ENCODE peak calls at places on chromosome 22, in nine cellular contexts. One of them, this sample, is unnamed.

GRCh38 chr22:23236026-23236425 is 55.7 kb downstream of the BCR start:
- DNase-seq in CD8-positive, alpha-beta T cell: no peak
- DNase-seq in thoracic aorta: no peak
- DNase-seq in neural progenitor cell: no peak
- DNase-seq in sigmoid colon: no peak
- DNase-seq in astrocyte of the spinal cord: no peak
- DNase-seq in epithelial cell of esophagus: no peak
- DNase-seq in ovary: no peak
- DNase-seq in prostate gland: no peak
- DNase-seq in this sample: no peak

GRCh38 chr22:38383417-38383816 is 66.2 kb upstream of the CSNK1E start:
- DNase-seq in sigmoid colon: no peak
- DNase-seq in CD8-positive, alpha-beta T cell: no peak
- DNase-seq in ovary: no peak
- DNase-seq in thoracic aorta: no peak
- DNase-seq in prostate gland: no peak
- DNase-seq in epithelial cell of esophagus: no peak
- DNase-seq in neural progenitor cell: no peak
- DNase-seq in astrocyte of the spinal cord: no peak
- DNase-seq in this sample: no peak

GRCh38 chr22:29872145-29872893 is 10.7 kb upstream of the MTMR3 start:
- DNase-seq in prostate gland: no peak
- DNase-seq in astrocyte of the spinal cord: no peak
- DNase-seq in epithelial cell of esophagus: no peak
- DNase-seq in ovary: no peak
- DNase-seq in thoracic aorta: no peak
- DNase-seq in sigmoid colon: no peak
- DNase-seq in neural progenitor cell: no peak
- DNase-seq in CD8-positive, alpha-beta T cell: no peak
- DNase-seq in this sample: no peak

GRCh38 chr22:42932857-42933782 is 76.0 kb upstream of the ARFGAP3 start:
- DNase-seq in prostate gland: no peak
- DNase-seq in ovary: no peak
- DNase-seq in neural progenitor cell: no peak
- DNase-seq in astrocyte of the spinal cord: no peak
- DNase-seq in sigmoid colon: no peak
- DNase-seq in thoracic aorta: no peak
- DNase-seq in epithelial cell of esophagus: peak
- DNase-seq in CD8-positive, alpha-beta T cell: no peak
- DNase-seq in this sample: peak

GRCh38 chr22:28570697-28571373 is 108.8 kb downstream of the TTC28 start:
- DNase-seq in neural progenitor cell: no peak
- DNase-seq in sigmoid colon: no peak
- DNase-seq in epithelial cell of esophagus: no peak
- DNase-seq in thoracic aorta: no peak
- DNase-seq in astrocyte of the spinal cord: no peak
- DNase-seq in ovary: no peak
- DNase-seq in CD8-positive, alpha-beta T cell: no peak
- DNase-seq in prostate gland: no peak
- DNase-seq in this sample: no peak

GRCh38 chr22:24437820-24438328 is 10.5 kb downstream of the ADORA2A start:
- DNase-seq in sigmoid colon: no peak
- DNase-seq in prostate gland: no peak
- DNase-seq in ovary: no peak
- DNase-seq in astrocyte of the spinal cord: no peak
- DNase-seq in epithelial cell of esophagus: peak
- DNase-seq in CD8-positive, alpha-beta T cell: no peak
- DNase-seq in thoracic aorta: no peak
- DNase-seq in neural progenitor cell: no peak
- DNase-seq in this sample: no peak

GRCh38 chr22:49324527-49325491 is 502.9 kb downstream of the BRD1 start:
- DNase-seq in epithelial cell of esophagus: no peak
- DNase-seq in neural progenitor cell: no peak
- DNase-seq in CD8-positive, alpha-beta T cell: no peak
- DNase-seq in astrocyte of the spinal cord: no peak
- DNase-seq in ovary: no peak
- DNase-seq in sigmoid colon: no peak
- DNase-seq in prostate gland: no peak
- DNase-seq in thoracic aorta: no peak
- DNase-seq in this sample: no peak

GRCh38 chr22:39383841-39384625 is 15.5 kb upstream of the TAB1 start:
- DNase-seq in thoracic aorta: no peak
- DNase-seq in CD8-positive, alpha-beta T cell: no peak
- DNase-seq in prostate gland: no peak
- DNase-seq in neural progenitor cell: no peak
- DNase-seq in ovary: no peak
- DNase-seq in epithelial cell of esophagus: peak
- DNase-seq in sigmoid colon: no peak
- DNase-seq in astrocyte of the spinal cord: no peak
- DNase-seq in this sample: no peak

GRCh38 chr22:29396126-29396525 is 7.8 kb upstream of the AP1B1 start:
- DNase-seq in epithelial cell of esophagus: no peak
- DNase-seq in neural progenitor cell: no peak
- DNase-seq in CD8-positive, alpha-beta T cell: no peak
- DNase-seq in prostate gland: no peak
- DNase-seq in astrocyte of the spinal cord: no peak
- DNase-seq in thoracic aorta: no peak
- DNase-seq in sigmoid colon: peak
- DNase-seq in ovary: no peak
- DNase-seq in this sample: no peak

GRCh38 chr22:45629469-45630089 is 42.1 kb upstream of the ATXN10 start:
- DNase-seq in neural progenitor cell: no peak
- DNase-seq in prostate gland: no peak
- DNase-seq in sigmoid colon: no peak
- DNase-seq in astrocyte of the spinal cord: no peak
- DNase-seq in thoracic aorta: no peak
- DNase-seq in CD8-positive, alpha-beta T cell: no peak
- DNase-seq in ovary: no peak
- DNase-seq in epithelial cell of esophagus: no peak
- DNase-seq in this sample: no peak
- TF ChIP-seq CTCF in neural progenitor cell: no peak
- TF ChIP-seq CTCF in prostate gland: no peak
- TF ChIP-seq CTCF in sigmoid colon: no peak
- TF ChIP-seq CTCF in astrocyte of the spinal cord: no peak
- TF ChIP-seq CTCF in thoracic aorta: no peak
- TF ChIP-seq CTCF in CD8-positive, alpha-beta T cell: no peak
- TF ChIP-seq CTCF in ovary: no peak
- TF ChIP-seq CTCF in epithelial cell of esophagus: no peak
- TF ChIP-seq CTCF in this sample: no peak

GRCh38 chr22:37331034-37331428 is 48.7 kb downstream of the CYTH4 start:
- DNase-seq in neural progenitor cell: no peak
- DNase-seq in thoracic aorta: no peak
- DNase-seq in epithelial cell of esophagus: peak
- DNase-seq in ovary: no peak
- DNase-seq in astrocyte of the spinal cord: peak
- DNase-seq in prostate gland: no peak
- DNase-seq in CD8-positive, alpha-beta T cell: no peak
- DNase-seq in sigmoid colon: no peak
- DNase-seq in this sample: no peak

GRCh38 chr22:37329239-37330140 is 47.2 kb downstream of the CYTH4 start:
- DNase-seq in astrocyte of the spinal cord: no peak
- DNase-seq in prostate gland: no peak
- DNase-seq in epithelial cell of esophagus: peak
- DNase-seq in ovary: no peak
- DNase-seq in neural progenitor cell: peak
- DNase-seq in sigmoid colon: no peak
- DNase-seq in CD8-positive, alpha-beta T cell: no peak
- DNase-seq in thoracic aorta: no peak
- DNase-seq in this sample: no peak

GRCh38 chr22:37328017-37328416 is 45.7 kb downstream of the CYTH4 start:
- DNase-seq in astrocyte of the spinal cord: peak
- DNase-seq in sigmoid colon: no peak
- DNase-seq in epithelial cell of esophagus: peak
- DNase-seq in prostate gland: no peak
- DNase-seq in neural progenitor cell: no peak
- DNase-seq in thoracic aorta: no peak
- DNase-seq in ovary: no peak
- DNase-seq in CD8-positive, alpha-beta T cell: no peak
- DNase-seq in this sample: no peak

GRCh38 chr22:37331811-37332536 is 49.7 kb downstream of the CYTH4 start:
- DNase-seq in thoracic aorta: no peak
- DNase-seq in prostate gland: no peak
- DNase-seq in astrocyte of the spinal cord: no peak
- DNase-seq in CD8-positive, alpha-beta T cell: no peak
- DNase-seq in neural progenitor cell: no peak
- DNase-seq in epithelial cell of esophagus: no peak
- DNase-seq in ovary: no peak
- DNase-seq in sigmoid colon: no peak
- DNase-seq in this sample: no peak

GRCh38 chr22:37330200-37331033 is 48.1 kb downstream of the CYTH4 start:
- DNase-seq in neural progenitor cell: peak
- DNase-seq in prostate gland: no peak
- DNase-seq in CD8-positive, alpha-beta T cell: no peak
- DNase-seq in astrocyte of the spinal cord: peak
- DNase-seq in sigmoid colon: no peak
- DNase-seq in thoracic aorta: no peak
- DNase-seq in epithelial cell of esophagus: peak
- DNase-seq in ovary: no peak
- DNase-seq in this sample: no peak
- TF ChIP-seq CTCF in neural progenitor cell: peak
- TF ChIP-seq CTCF in prostate gland: no peak
- TF ChIP-seq CTCF in CD8-positive, alpha-beta T cell: no peak
- TF ChIP-seq CTCF in astrocyte of the spinal cord: peak
- TF ChIP-seq CTCF in sigmoid colon: no peak
- TF ChIP-seq CTCF in thoracic aorta: no peak
- TF ChIP-seq CTCF in epithelial cell of esophagus: peak
- TF ChIP-seq CTCF in ovary: no peak
- TF ChIP-seq CTCF in this sample: no peak

GRCh38 chr22:46763051-46763705 is 728 bp downstream of the TBC1D22A start:
- DNase-seq in ovary: no peak
- DNase-seq in thoracic aorta: no peak
- DNase-seq in sigmoid colon: peak
- DNase-seq in CD8-positive, alpha-beta T cell: peak
- DNase-seq in epithelial cell of esophagus: no peak
- DNase-seq in neural progenitor cell: no peak
- DNase-seq in prostate gland: no peak
- DNase-seq in astrocyte of the spinal cord: peak
- DNase-seq in this sample: no peak

GRCh38 chr22:46761539-46762237 is 762 bp upstream of the TBC1D22A start:
- DNase-seq in ovary: no peak
- DNase-seq in astrocyte of the spinal cord: no peak
- DNase-seq in neural progenitor cell: peak
- DNase-seq in CD8-positive, alpha-beta T cell: no peak
- DNase-seq in sigmoid colon: no peak
- DNase-seq in thoracic aorta: no peak
- DNase-seq in epithelial cell of esophagus: no peak
- DNase-seq in prostate gland: no peak
- DNase-seq in this sample: no peak

GRCh38 chr22:46761017-46761416 is 1.4 kb upstream of the TBC1D22A start:
- DNase-seq in neural progenitor cell: peak
- DNase-seq in ovary: no peak
- DNase-seq in prostate gland: no peak
- DNase-seq in sigmoid colon: no peak
- DNase-seq in astrocyte of the spinal cord: no peak
- DNase-seq in epithelial cell of esophagus: no peak
- DNase-seq in CD8-positive, alpha-beta T cell: no peak
- DNase-seq in thoracic aorta: no peak
- DNase-seq in this sample: no peak

GRCh38 chr22:46764140-46764680 is 1.8 kb downstream of the TBC1D22A start:
- DNase-seq in CD8-positive, alpha-beta T cell: no peak
- DNase-seq in sigmoid colon: no peak
- DNase-seq in thoracic aorta: no peak
- DNase-seq in ovary: no peak
- DNase-seq in neural progenitor cell: no peak
- DNase-seq in prostate gland: no peak
- DNase-seq in epithelial cell of esophagus: no peak
- DNase-seq in astrocyte of the spinal cord: no peak
- DNase-seq in this sample: no peak

DNA sequence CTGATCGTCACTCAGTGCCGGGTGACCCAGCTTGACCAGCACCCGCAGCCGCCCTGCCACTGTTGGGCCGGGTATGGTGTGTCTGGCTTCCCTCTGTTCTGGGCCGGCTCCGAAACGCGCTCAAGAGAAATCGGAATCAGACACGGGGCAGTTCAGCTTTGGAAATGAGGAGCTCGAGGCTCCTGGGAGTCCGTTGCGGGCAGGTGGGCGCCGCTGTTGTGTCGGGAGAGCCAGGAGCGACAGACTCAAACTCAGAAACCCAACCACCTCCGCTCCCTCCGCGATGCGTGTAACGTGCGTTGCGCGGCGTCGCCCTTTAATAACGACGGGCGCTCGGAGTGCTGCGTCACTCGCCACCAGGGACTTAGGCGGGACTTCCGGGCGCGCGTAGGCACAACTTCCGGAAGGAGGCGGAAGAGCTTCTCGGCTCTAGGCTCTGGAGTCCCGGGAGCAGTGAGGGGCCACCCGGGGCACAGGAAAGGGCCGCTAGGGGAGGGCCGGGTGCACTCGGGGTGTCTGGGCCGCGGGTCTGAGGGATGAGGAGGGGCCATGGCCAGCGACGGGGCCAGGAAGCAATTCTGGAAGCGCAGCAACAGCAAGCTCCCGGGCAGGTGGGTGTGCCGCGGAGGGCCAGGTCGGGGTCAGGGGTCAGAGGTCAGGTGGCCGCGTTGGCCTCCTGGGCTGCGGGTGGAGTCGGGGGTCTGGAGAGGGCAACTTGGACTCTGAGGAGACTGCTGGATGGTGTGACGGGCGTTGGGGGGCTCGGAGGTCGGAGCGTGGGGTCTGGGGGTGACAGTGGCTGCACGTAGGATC is at the start of gene TBC1D22A:
- DNase-seq in sigmoid colon: peak
- DNase-seq in astrocyte of the spinal cord: peak
- DNase-seq in thoracic aorta: peak
- DNase-seq in prostate gland: peak
- DNase-seq in neural progenitor cell: peak
- DNase-seq in ovary: peak
- DNase-seq in epithelial cell of esophagus: peak
- DNase-seq in CD8-positive, alpha-beta T cell: peak
- DNase-seq in this sample: peak
- TF ChIP-seq CTCF in sigmoid colon: no peak
- TF ChIP-seq CTCF in astrocyte of the spinal cord: no peak
- TF ChIP-seq CTCF in thoracic aorta: peak
- TF ChIP-seq CTCF in prostate gland: no peak
- TF ChIP-seq CTCF in neural progenitor cell: no peak
- TF ChIP-seq CTCF in ovary: no peak
- TF ChIP-seq CTCF in epithelial cell of esophagus: no peak
- TF ChIP-seq CTCF in CD8-positive, alpha-beta T cell: no peak
- TF ChIP-seq CTCF in this sample: no peak

DNA sequence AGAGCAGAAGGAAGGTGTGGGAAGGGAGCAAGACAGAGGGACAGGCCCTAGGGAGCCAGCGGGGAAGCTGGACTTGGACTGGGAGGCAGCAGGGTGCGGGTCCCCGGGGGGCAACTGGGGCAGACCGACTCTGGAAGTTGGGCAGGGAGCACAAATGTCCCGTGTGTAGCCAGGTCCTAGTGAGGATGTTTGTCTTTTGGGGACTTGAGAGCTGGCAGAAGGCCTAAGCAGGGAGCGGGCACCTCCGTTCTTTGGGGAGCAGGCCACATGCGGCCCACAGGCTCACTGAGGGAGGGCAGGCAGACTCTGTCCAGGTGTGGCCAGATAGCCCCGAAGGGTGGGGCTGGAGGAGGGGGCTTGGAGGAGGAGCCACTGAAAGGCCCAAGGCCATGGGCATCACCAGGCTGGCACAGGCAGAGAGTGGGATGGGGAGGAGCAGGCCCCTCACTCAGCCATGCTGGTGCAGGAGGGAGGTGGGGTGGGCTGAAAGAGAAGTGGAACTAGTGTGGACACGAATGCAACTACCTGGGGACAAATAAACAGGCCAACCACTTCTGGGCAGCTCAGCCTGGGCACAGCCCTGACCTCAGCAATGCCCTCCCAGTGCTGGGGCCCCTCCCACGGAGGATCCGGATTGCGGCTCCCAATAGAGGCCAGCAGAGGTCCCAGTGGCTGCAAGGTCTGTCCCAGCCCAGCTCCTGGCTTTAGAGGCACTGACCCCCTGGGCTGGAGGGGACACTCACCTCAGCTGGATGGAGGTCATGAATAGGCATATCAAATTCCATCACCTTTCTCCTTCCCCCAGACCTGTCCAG is 1.3 kb upstream of the SCARF2 start:
- DNase-seq in epithelial cell of esophagus: no peak
- DNase-seq in neural progenitor cell: peak
- DNase-seq in ovary: peak
- DNase-seq in prostate gland: no peak
- DNase-seq in CD8-positive, alpha-beta T cell: no peak
- DNase-seq in thoracic aorta: no peak
- DNase-seq in astrocyte of the spinal cord: no peak
- DNase-seq in sigmoid colon: peak
- DNase-seq in this sample: no peak
- TF ChIP-seq CTCF in epithelial cell of esophagus: no peak
- TF ChIP-seq CTCF in neural progenitor cell: peak
- TF ChIP-seq CTCF in ovary: no peak
- TF ChIP-seq CTCF in prostate gland: no peak
- TF ChIP-seq CTCF in CD8-positive, alpha-beta T cell: no peak
- TF ChIP-seq CTCF in thoracic aorta: peak
- TF ChIP-seq CTCF in astrocyte of the spinal cord: peak
- TF ChIP-seq CTCF in sigmoid colon: no peak
- TF ChIP-seq CTCF in this sample: no peak

This sample was measured in pancreas.